ENCODE peak calls at places on chromosomes 7 and 10, in ten cellular contexts. One of them, this sample, is unnamed. For H3K4me1, the result is how much of the 10 kb centered on the place peaks cover.

GRCh38 chr10:127300868-127301321 is 104.5 kb upstream of the INSYN2A start:
- DNase-seq in fibroblast of lung: no peak
- DNase-seq in psoas muscle: no peak
- DNase-seq in lower lobe of right lung: no peak
- DNase-seq in cardiac muscle cell: no peak
- DNase-seq in tibial nerve: no peak
- DNase-seq in colonic mucosa: peak
- DNase-seq in left ventricle myocardium inferior: no peak
- DNase-seq in ovary: no peak
- DNase-seq in heart right ventricle: no peak
- DNase-seq in this sample: no peak

GRCh38 chr7:80097756-80098155 is 36.9 kb upstream of the GNAI1 start:
- DNase-seq in ovary: no peak
- DNase-seq in colonic mucosa: no peak
- DNase-seq in left ventricle myocardium inferior: no peak
- DNase-seq in lower lobe of right lung: no peak
- DNase-seq in cardiac muscle cell: no peak
- DNase-seq in tibial nerve: no peak
- DNase-seq in fibroblast of lung: no peak
- DNase-seq in psoas muscle: no peak
- DNase-seq in heart right ventricle: no peak
- DNase-seq in this sample: no peak

GRCh38 chr10:110497438-110498086 is at the start of gene DUSP5:
- DNase-seq in psoas muscle: peak
- DNase-seq in lower lobe of right lung: peak
- DNase-seq in ovary: peak
- DNase-seq in left ventricle myocardium inferior: peak
- DNase-seq in fibroblast of lung: peak
- DNase-seq in tibial nerve: peak
- DNase-seq in colonic mucosa: peak
- DNase-seq in heart right ventricle: peak
- DNase-seq in cardiac muscle cell: peak
- DNase-seq in this sample: peak

GRCh38 chr7:25272265-25272664 is 44.0 kb upstream of the NPVF start:
- DNase-seq in fibroblast of lung: no peak
- DNase-seq in heart right ventricle: no peak
- DNase-seq in left ventricle myocardium inferior: no peak
- DNase-seq in ovary: no peak
- DNase-seq in cardiac muscle cell: no peak
- DNase-seq in lower lobe of right lung: no peak
- DNase-seq in colonic mucosa: no peak
- DNase-seq in psoas muscle: no peak
- DNase-seq in tibial nerve: no peak
- DNase-seq in this sample: no peak

GRCh38 chr7:39504963-39505362 is 61.2 kb upstream of the YAE1 start:
- DNase-seq in heart right ventricle: peak
- DNase-seq in lower lobe of right lung: no peak
- DNase-seq in psoas muscle: no peak
- DNase-seq in left ventricle myocardium inferior: no peak
- DNase-seq in cardiac muscle cell: no peak
- DNase-seq in colonic mucosa: no peak
- DNase-seq in fibroblast of lung: peak
- DNase-seq in ovary: no peak
- DNase-seq in tibial nerve: no peak
- DNase-seq in this sample: peak

GRCh38 chr7:134799387-134799786 is 20.0 kb downstream of the CALD1 start:
- DNase-seq in left ventricle myocardium inferior: no peak
- DNase-seq in ovary: no peak
- DNase-seq in heart right ventricle: no peak
- DNase-seq in tibial nerve: no peak
- DNase-seq in psoas muscle: no peak
- DNase-seq in lower lobe of right lung: no peak
- DNase-seq in cardiac muscle cell: no peak
- DNase-seq in fibroblast of lung: no peak
- DNase-seq in colonic mucosa: no peak
- DNase-seq in this sample: no peak

GRCh38 chr10:90862908-90863514 is 5.2 kb upstream of the HTR7 start:
- DNase-seq in colonic mucosa: no peak
- DNase-seq in psoas muscle: no peak
- DNase-seq in tibial nerve: no peak
- DNase-seq in lower lobe of right lung: no peak
- DNase-seq in fibroblast of lung: peak
- DNase-seq in left ventricle myocardium inferior: no peak
- DNase-seq in cardiac muscle cell: peak
- DNase-seq in heart right ventricle: no peak
- DNase-seq in ovary: no peak
- DNase-seq in this sample: no peak

GRCh38 chr7:18648849-18649758 is 153.6 kb downstream of the HDAC9 start:
- DNase-seq in cardiac muscle cell: no peak
- DNase-seq in heart right ventricle: no peak
- DNase-seq in left ventricle myocardium inferior: no peak
- DNase-seq in tibial nerve: no peak
- DNase-seq in fibroblast of lung: no peak
- DNase-seq in psoas muscle: no peak
- DNase-seq in colonic mucosa: no peak
- DNase-seq in ovary: no peak
- DNase-seq in lower lobe of right lung: no peak
- DNase-seq in this sample: no peak

GRCh38 chr7:43535031-43535451 is 47.9 kb upstream of the STK17A start:
- DNase-seq in psoas muscle: no peak
- DNase-seq in colonic mucosa: no peak
- DNase-seq in cardiac muscle cell: no peak
- DNase-seq in tibial nerve: peak
- DNase-seq in lower lobe of right lung: no peak
- DNase-seq in heart right ventricle: no peak
- DNase-seq in fibroblast of lung: peak
- DNase-seq in left ventricle myocardium inferior: no peak
- DNase-seq in ovary: no peak
- DNase-seq in this sample: no peak

GRCh38 chr10:98236866-98237265 is 31.1 kb downstream of the LOXL4 start:
- DNase-seq in fibroblast of lung: no peak
- DNase-seq in lower lobe of right lung: no peak
- DNase-seq in psoas muscle: no peak
- DNase-seq in left ventricle myocardium inferior: no peak
- DNase-seq in tibial nerve: no peak
- DNase-seq in colonic mucosa: no peak
- DNase-seq in cardiac muscle cell: no peak
- DNase-seq in heart right ventricle: no peak
- DNase-seq in ovary: no peak
- DNase-seq in this sample: no peak

GRCh38 chr10:12507165-12507870 is 158.0 kb downstream of the CAMK1D start:
- DNase-seq in cardiac muscle cell: no peak
- DNase-seq in ovary: peak
- DNase-seq in heart right ventricle: no peak
- DNase-seq in tibial nerve: no peak
- DNase-seq in left ventricle myocardium inferior: no peak
- DNase-seq in lower lobe of right lung: no peak
- DNase-seq in psoas muscle: no peak
- DNase-seq in colonic mucosa: peak
- DNase-seq in fibroblast of lung: no peak
- DNase-seq in this sample: no peak

GRCh38 chr7:41219276-41219675 is 483.6 kb downstream of the INHBA start:
- DNase-seq in ovary: no peak
- DNase-seq in fibroblast of lung: peak
- DNase-seq in psoas muscle: no peak
- DNase-seq in cardiac muscle cell: no peak
- DNase-seq in colonic mucosa: no peak
- DNase-seq in lower lobe of right lung: no peak
- DNase-seq in heart right ventricle: no peak
- DNase-seq in tibial nerve: no peak
- DNase-seq in left ventricle myocardium inferior: no peak
- DNase-seq in this sample: no peak

GRCh38 chr10:86018735-86019058 is 347.9 kb downstream of the GRID1 start:
- DNase-seq in left ventricle myocardium inferior: no peak
- DNase-seq in psoas muscle: no peak
- DNase-seq in colonic mucosa: no peak
- DNase-seq in cardiac muscle cell: no peak
- DNase-seq in fibroblast of lung: no peak
- DNase-seq in heart right ventricle: no peak
- DNase-seq in lower lobe of right lung: no peak
- DNase-seq in ovary: no peak
- DNase-seq in tibial nerve: no peak
- DNase-seq in this sample: no peak

GRCh38 chr10:15168296-15168780 is at the start of gene NMT2:
- DNase-seq in fibroblast of lung: peak
- DNase-seq in cardiac muscle cell: peak
- DNase-seq in left ventricle myocardium inferior: peak
- DNase-seq in psoas muscle: peak
- DNase-seq in ovary: no peak
- DNase-seq in lower lobe of right lung: peak
- DNase-seq in colonic mucosa: peak
- DNase-seq in heart right ventricle: peak
- DNase-seq in tibial nerve: peak
- DNase-seq in this sample: peak

GRCh38 chr7:23434147-23434676 is 36.1 kb downstream of the IGF2BP3 start:
- DNase-seq in left ventricle myocardium inferior: no peak
- DNase-seq in colonic mucosa: no peak
- DNase-seq in tibial nerve: no peak
- DNase-seq in lower lobe of right lung: no peak
- DNase-seq in psoas muscle: no peak
- DNase-seq in ovary: no peak
- DNase-seq in cardiac muscle cell: no peak
- DNase-seq in heart right ventricle: no peak
- DNase-seq in fibroblast of lung: no peak
- DNase-seq in this sample: no peak

GRCh38 chr7:74289660-74290589 is 718 bp downstream of the CLIP2 start:
- DNase-seq in colonic mucosa: peak
- DNase-seq in psoas muscle: peak
- DNase-seq in fibroblast of lung: no peak
- DNase-seq in heart right ventricle: peak
- DNase-seq in cardiac muscle cell: no peak
- DNase-seq in ovary: peak
- DNase-seq in tibial nerve: no peak
- DNase-seq in lower lobe of right lung: peak
- DNase-seq in left ventricle myocardium inferior: peak
- DNase-seq in this sample: peak

GRCh38 chr7:71625534-71625933 is 493.6 kb downstream of the GALNT17 start:
- DNase-seq in tibial nerve: no peak
- DNase-seq in lower lobe of right lung: no peak
- DNase-seq in cardiac muscle cell: no peak
- DNase-seq in ovary: no peak
- DNase-seq in psoas muscle: no peak
- DNase-seq in left ventricle myocardium inferior: no peak
- DNase-seq in colonic mucosa: no peak
- DNase-seq in fibroblast of lung: no peak
- DNase-seq in heart right ventricle: no peak
- DNase-seq in this sample: no peak

GRCh38 chr10:63376560-63377304 is 89.0 kb downstream of the JMJD1C start:
- DNase-seq in cardiac muscle cell: no peak
- DNase-seq in lower lobe of right lung: no peak
- DNase-seq in tibial nerve: no peak
- DNase-seq in left ventricle myocardium inferior: no peak
- DNase-seq in fibroblast of lung: peak
- DNase-seq in colonic mucosa: no peak
- DNase-seq in ovary: no peak
- DNase-seq in heart right ventricle: no peak
- DNase-seq in psoas muscle: no peak
- DNase-seq in this sample: no peak

GRCh38 chr7:123154231-123154860 is 45.4 kb downstream of the SLC13A1 start:
- DNase-seq in cardiac muscle cell: peak
- DNase-seq in colonic mucosa: peak
- DNase-seq in tibial nerve: peak
- DNase-seq in ovary: peak
- DNase-seq in fibroblast of lung: peak
- DNase-seq in lower lobe of right lung: no peak
- DNase-seq in psoas muscle: peak
- DNase-seq in left ventricle myocardium inferior: peak
- DNase-seq in heart right ventricle: peak
- DNase-seq in this sample: peak

GRCh38 chr10:89556590-89556989 is 21.2 kb upstream of the SLC16A12 start:
- DNase-seq in ovary: no peak
- DNase-seq in fibroblast of lung: peak
- DNase-seq in cardiac muscle cell: no peak
- DNase-seq in colonic mucosa: no peak
- DNase-seq in tibial nerve: no peak
- DNase-seq in lower lobe of right lung: no peak
- DNase-seq in psoas muscle: no peak
- DNase-seq in left ventricle myocardium inferior: no peak
- DNase-seq in heart right ventricle: no peak
- DNase-seq in this sample: no peak
- H3K4me1 ChIP-seq in ovary: under half
- H3K4me1 ChIP-seq in fibroblast of lung: under half
- H3K4me1 ChIP-seq in cardiac muscle cell: under half
- H3K4me1 ChIP-seq in colonic mucosa: under half
- H3K4me1 ChIP-seq in tibial nerve: under half
- H3K4me1 ChIP-seq in lower lobe of right lung: under half
- H3K4me1 ChIP-seq in psoas muscle: under half
- H3K4me1 ChIP-seq in left ventricle myocardium inferior: under half
- H3K4me1 ChIP-seq in heart right ventricle: under half
- H3K4me1 ChIP-seq in this sample: under half

GRCh38 chr10:43075612-43076003 is 1.3 kb upstream of the RET start:
- DNase-seq in lower lobe of right lung: no peak
- DNase-seq in left ventricle myocardium inferior: no peak
- DNase-seq in ovary: no peak
- DNase-seq in colonic mucosa: no peak
- DNase-seq in cardiac muscle cell: no peak
- DNase-seq in tibial nerve: no peak
- DNase-seq in fibroblast of lung: no peak
- DNase-seq in heart right ventricle: no peak
- DNase-seq in psoas muscle: peak
- DNase-seq in this sample: peak
- TF ChIP-seq CTCF in lower lobe of right lung: no peak
- TF ChIP-seq CTCF in left ventricle myocardium inferior: peak
- TF ChIP-seq CTCF in ovary: no peak
- TF ChIP-seq CTCF in colonic mucosa: no peak
- TF ChIP-seq CTCF in cardiac muscle cell: peak
- TF ChIP-seq CTCF in tibial nerve: no peak
- TF ChIP-seq CTCF in fibroblast of lung: peak
- TF ChIP-seq CTCF in heart right ventricle: no peak
- TF ChIP-seq CTCF in psoas muscle: no peak
- TF ChIP-seq CTCF in this sample: no peak

GRCh38 chr7:2807846-2808772 is 36.0 kb downstream of the GNA12 start:
- DNase-seq in cardiac muscle cell: no peak
- DNase-seq in fibroblast of lung: no peak
- DNase-seq in lower lobe of right lung: no peak
- DNase-seq in left ventricle myocardium inferior: no peak
- DNase-seq in ovary: peak
- DNase-seq in tibial nerve: no peak
- DNase-seq in psoas muscle: no peak
- DNase-seq in colonic mucosa: no peak
- DNase-seq in heart right ventricle: no peak
- DNase-seq in this sample: no peak
- H3K4me3 ChIP-seq in cardiac muscle cell: no peak
- H3K4me3 ChIP-seq in fibroblast of lung: peak
- H3K4me3 ChIP-seq in lower lobe of right lung: no peak
- H3K4me3 ChIP-seq in left ventricle myocardium inferior: no peak
- H3K4me3 ChIP-seq in ovary: peak
- H3K4me3 ChIP-seq in tibial nerve: no peak
- H3K4me3 ChIP-seq in psoas muscle: no peak
- H3K4me3 ChIP-seq in colonic mucosa: no peak
- H3K4me3 ChIP-seq in heart right ventricle: no peak
- H3K4me3 ChIP-seq in this sample: no peak

DNA sequence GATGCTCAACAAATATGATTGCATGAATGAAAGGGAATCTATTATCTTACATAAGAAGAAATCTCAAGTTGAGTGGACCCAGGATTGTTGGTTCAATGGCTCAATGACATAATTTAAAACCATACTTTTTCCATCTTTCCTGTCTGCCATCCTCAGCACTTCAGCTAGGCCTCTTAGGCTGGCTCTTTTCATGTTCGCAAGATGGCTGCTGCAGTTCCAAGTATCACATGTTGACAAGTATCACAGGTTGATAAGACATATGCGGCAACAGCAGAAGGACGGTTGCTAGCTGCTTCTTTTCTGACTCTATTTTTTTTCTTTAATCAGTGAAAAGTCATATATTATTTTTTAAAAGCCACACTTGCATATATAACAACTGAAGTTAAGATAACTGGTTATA is 79.0 kb upstream of the CDK6 start:
- DNase-seq in lower lobe of right lung: no peak
- DNase-seq in left ventricle myocardium inferior: no peak
- DNase-seq in cardiac muscle cell: no peak
- DNase-seq in tibial nerve: no peak
- DNase-seq in fibroblast of lung: no peak
- DNase-seq in colonic mucosa: no peak
- DNase-seq in ovary: no peak
- DNase-seq in psoas muscle: no peak
- DNase-seq in heart right ventricle: no peak
- DNase-seq in this sample: no peak
- H3K4me1 ChIP-seq in lower lobe of right lung: under half
- H3K4me1 ChIP-seq in left ventricle myocardium inferior: under half
- H3K4me1 ChIP-seq in cardiac muscle cell: under half
- H3K4me1 ChIP-seq in tibial nerve: under half
- H3K4me1 ChIP-seq in fibroblast of lung: under half
- H3K4me1 ChIP-seq in colonic mucosa: under half
- H3K4me1 ChIP-seq in ovary: under half
- H3K4me1 ChIP-seq in psoas muscle: under half
- H3K4me1 ChIP-seq in heart right ventricle: under half
- H3K4me1 ChIP-seq in this sample: under half